ENCODE peak calls at places on chromosomes 12 and 14, in four cellular contexts. X is astrocyte of the spinal cord; D is B cell; T is effector memory CD8-positive, alpha-beta T cell. K is an unnamed sample.

GRCh38 chr12:123854918-123855317 is 92.8 kb downstream of the DNAH10 start:
- DNase-seq in X (no peak), D (no peak), T (no peak), K (no peak)

GRCh38 chr12:132095520-132096409 is 48.4 kb downstream of the DDX51 start:
- DNase-seq in X (no peak), D (no peak), T (no peak), K (no peak)

GRCh38 chr12:195951-196350 is 18.0 kb downstream of the SLC6A12 start:
- DNase-seq in X (no peak), D (no peak), T (no peak), K (no peak)

GRCh38 chr12:122003646-122004611 is 17.8 kb upstream of the BCL7A start:
- DNase-seq in X (no peak), D (peak; percentile 89), T (no peak), K (no peak)

GRCh38 chr14:95741051-95741490 is 27.1 kb upstream of the TCL1A start:
- DNase-seq in X (no peak), D (no peak), T (no peak), K (no peak)

GRCh38 chr12:117063162-117063911 is 35.9 kb downstream of the TESC start:
- DNase-seq in X (no peak), D (no peak), T (peak; percentile 41), K (peak; percentile 40)

GRCh38 chr14:54805080-54805479 is 97.5 kb downstream of the GCH1 start:
- DNase-seq in X (no peak), D (no peak), T (no peak), K (no peak)

GRCh38 chr14:58199726-58200479 is at the start of gene ACTR10:
- DNase-seq in X (peak; percentile 77), D (peak; percentile 90), T (peak; percentile 95), K (peak; percentile 84)

GRCh38 chr12:67068773-67069450 is 200.2 kb upstream of the CAND1 start:
- DNase-seq in X (peak; percentile 43), D (no peak), T (peak; percentile 15), K (peak; percentile 28)

GRCh38 chr12:105107497-105108371 is at the start of gene WASHC4:
- DNase-seq in X (peak; percentile 91), D (peak; percentile 96), T (peak; percentile 88), K (peak; percentile 92)

GRCh38 chr14:65281991-65282908 is 130.3 kb upstream of the FUT8 start:
- DNase-seq in X (peak; percentile 75), D (no peak), T (no peak), K (peak; percentile 17)

GRCh38 chr12:122226366-122227222 is 742 bp upstream of the DIABLO start:
- DNase-seq in X (no peak), D (no peak), T (no peak), K (no peak)

GRCh38 chr14:74459981-74460380 is 33.1 kb downstream of the NPC2 start:
- DNase-seq in X (no peak), D (no peak), T (no peak), K (no peak)

GRCh38 chr14:65156568-65157366 is 54.5 kb upstream of the MAX start:
- DNase-seq in X (peak; percentile 59), D (peak; percentile 48), T (no peak), K (no peak)

GRCh38 chr14:99928963-99929362 is 135.8 kb downstream of the EML1 start:
- DNase-seq in X (no peak), D (no peak), T (no peak), K (no peak)

K was measured in CD4-positive, alpha-beta memory T cell.